ENCODE peak calls at places on chromosomes 5 and 9, in seven cellular contexts. Y, A, R, X, V, U and Z are unnamed samples.

GRCh38 chr5:31346896-31347557 is 153.5 kb downstream of the CDH6 start:
- DNase-seq in R (no peak), V (no peak), X (no peak), U (peak; percentile 26), Y (no peak), A (no peak), Z (peak; percentile 57)

GRCh38 chr9:34554211-34555001 is 31.6 kb upstream of the ENHO start:
- DNase-seq in R (no peak), A (no peak), Y (no peak), X (peak; percentile 59), V (no peak), U (no peak), Z (no peak)

GRCh38 chr5:120405923-120406322 is 58.2 kb upstream of the PRR16 start:
- DNase-seq in R (no peak), A (no peak), V (no peak), Y (no peak), U (peak; percentile 88), X (no peak), Z (no peak)

GRCh38 chr5:66642538-66642937 is 46.3 kb downstream of the MAST4 start:
- DNase-seq in Y (no peak), U (no peak), R (no peak), V (no peak), X (no peak), A (no peak), Z (no peak)

GRCh38 chr5:149820536-149821503 is 90.7 kb downstream of the PPARGC1B start:
- DNase-seq in U (no peak), R (no peak), X (no peak), V (no peak), A (no peak), Y (no peak), Z (no peak)

GRCh38 chr9:10232352-10232930 is 380.4 kb downstream of the PTPRD start:
- DNase-seq in A (no peak), R (no peak), X (no peak), U (peak; percentile 1), V (no peak), Y (no peak), Z (no peak)

GRCh38 chr5:118597448-118597847 is 390.9 kb downstream of the DTWD2 start:
- DNase-seq in A (no peak), R (no peak), V (no peak), Y (no peak), U (no peak), X (no peak), Z (no peak)

GRCh38 chr5:76175821-76176403 is 92.7 kb downstream of the SV2C start:
- DNase-seq in Y (no peak), R (no peak), X (no peak), A (no peak), V (no peak), U (no peak), Z (peak; percentile 60)

GRCh38 chr9:94139672-94140417 is 55.6 kb downstream of the PTPDC1 start:
- DNase-seq in Y (peak; percentile 94), X (peak; percentile 96), U (peak; percentile 96), A (peak; percentile 81), V (peak; percentile 92), R (peak; percentile 94), Z (peak; percentile 97)

GRCh38 chr9:10605388-10605787 is 7.4 kb downstream of the PTPRD start:
- DNase-seq in V (no peak), Y (no peak), X (no peak), U (no peak), R (no peak), A (no peak), Z (no peak)

GRCh38 chr9:15999422-16000339 is 446.8 kb downstream of the CCDC171 start:
- DNase-seq in X (no peak), V (peak; percentile 30), R (peak; percentile 37), A (no peak), U (peak; percentile 97), Y (no peak), Z (no peak)

GRCh38 chr5:89110916-89111646 is 228.1 kb upstream of the MEF2C start:
- DNase-seq in A (no peak), R (no peak), U (no peak), X (no peak), Y (no peak), V (no peak), Z (no peak)

GRCh38 chr5:159304961-159305595 is 25.2 kb downstream of the IL12B start:
- DNase-seq in U (peak; percentile 33), R (no peak), A (no peak), Y (no peak), V (no peak), X (no peak), Z (no peak)

GRCh38 chr9:137488906-137489305 is 29.8 kb upstream of the NSMF start:
- DNase-seq in Y (no peak), V (no peak), X (no peak), A (no peak), R (no peak), U (no peak), Z (no peak)

GRCh38 chr9:136359774-136360718 is 3.5 kb downstream of the DNLZ start:
- DNase-seq in V (no peak), X (no peak), U (no peak), R (no peak), Y (no peak), A (no peak), Z (no peak)

GRCh38 chr9:677461-678097 is 163.9 kb upstream of the DMRT1 start:
- DNase-seq in Y (no peak), V (no peak), R (no peak), A (no peak), X (no peak), U (no peak), Z (no peak)

GRCh38 chr5:75363111-75363510 is 26.1 kb downstream of the HMGCR start:
- DNase-seq in U (no peak), A (no peak), Y (no peak), X (no peak), R (no peak), V (no peak), Z (no peak)

GRCh38 chr5:107831612-107832395 is 161.1 kb upstream of the EFNA5 start:
- DNase-seq in V (no peak), U (peak; percentile 85), Y (no peak), R (no peak), X (no peak), A (no peak), Z (peak; percentile 64)

GRCh38 chr9:123033864-123034598 is 564 bp downstream of the GPR21 start:
- DNase-seq in V (no peak), R (no peak), Y (no peak), U (peak; percentile 12), X (no peak), A (no peak), Z (no peak)

GRCh38 chr9:123036886-123037540 is 3.5 kb downstream of the GPR21 start:
- DNase-seq in R (no peak), V (no peak), A (no peak), Y (no peak), X (no peak), U (peak; percentile 57), Z (no peak)

GRCh38 chr9:123031963-123032362 is 1.5 kb upstream of the GPR21 start:
- DNase-seq in A (no peak), Y (no peak), R (no peak), U (no peak), X (no peak), V (no peak), Z (no peak)

GRCh38 chr9:123034881-123035465 is 1.5 kb downstream of the GPR21 start:
- DNase-seq in X (no peak), Y (no peak), U (no peak), A (no peak), R (no peak), V (no peak), Z (no peak)

DNA sequence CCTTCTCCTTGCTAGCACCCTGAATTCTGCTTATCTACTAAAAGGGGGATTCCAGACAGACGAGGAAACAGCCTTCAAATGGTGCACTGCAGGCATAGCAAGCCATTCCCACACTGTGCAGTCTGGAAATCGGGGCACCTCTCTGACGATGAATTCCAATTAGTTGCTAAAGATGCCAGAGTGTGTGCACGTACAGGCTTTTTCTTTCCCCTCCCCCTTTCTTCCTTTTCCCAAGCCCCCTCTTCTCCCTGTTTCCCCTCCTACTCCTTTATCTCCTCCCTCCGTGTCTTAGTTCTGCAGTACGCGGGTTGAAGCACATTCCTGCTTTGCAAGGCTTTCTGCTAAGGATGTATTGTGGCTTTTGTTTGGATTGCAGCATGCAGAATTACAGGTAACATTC is at the start of gene GPR21:
- DNase-seq in Y (no peak), X (no peak), U (no peak), V (no peak), A (no peak), R (no peak), Z (no peak)
- H3K4me3 ChIP-seq in Y (no peak within 1 kb of the TSS), X (peak within 1 kb of the TSS; percentile 14), U (no peak within 1 kb of the TSS), V (peak within 1 kb of the TSS; percentile 27), A (no peak within 1 kb of the TSS), R (peak within 1 kb of the TSS; percentile 3), Z (peak within 1 kb of the TSS; percentile 14)

DNA sequence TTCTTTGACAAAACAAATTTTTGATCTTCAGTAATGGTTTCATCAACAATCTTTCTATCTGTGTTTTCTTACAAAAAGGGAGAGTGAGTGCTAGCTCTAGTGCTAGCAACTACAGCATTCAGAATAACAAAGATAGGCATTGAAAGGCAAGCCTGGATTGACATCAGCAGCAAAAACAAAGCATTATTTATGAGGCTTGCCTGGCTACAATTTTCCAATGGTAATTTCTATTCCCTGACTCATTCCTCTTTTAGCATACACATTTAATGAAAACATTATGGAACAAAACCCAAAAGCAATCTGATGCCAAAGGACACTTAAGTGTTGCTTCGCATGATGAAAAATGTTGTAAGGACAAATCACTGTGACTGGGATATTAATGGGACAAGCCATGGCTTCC is 179.6 kb upstream of the EDIL3 start:
- DNase-seq in X (no peak), V (no peak), Y (no peak), R (no peak), A (no peak), U (peak; percentile 33), Z (no peak)
- H3K4me1 ChIP-seq in X (no peaks in the 10 kb centered on the region), V (no peaks in the 10 kb centered on the region), Y (peaks cover 8% of the 10 kb centered on the region), R (no peaks in the 10 kb centered on the region), A (no peaks in the 10 kb centered on the region), U (no peaks in the 10 kb centered on the region), Z (no peaks in the 10 kb centered on the region)

GRCh38 chr5:112921031-112921832 is 795 bp downstream of the REEP5 start:
- DNase-seq in X (peak; percentile 84), U (peak; percentile 56), V (peak; percentile 83), Y (peak; percentile 31), R (peak; percentile 72), A (peak; percentile 69), Z (no peak)
- TF ChIP-seq POLR2A in X (no peak), U (peak; percentile 19), V (no peak), Y (peak; percentile 7), R (peak; percentile 8), A (peak; percentile 52), Z (no peak)

DNA sequence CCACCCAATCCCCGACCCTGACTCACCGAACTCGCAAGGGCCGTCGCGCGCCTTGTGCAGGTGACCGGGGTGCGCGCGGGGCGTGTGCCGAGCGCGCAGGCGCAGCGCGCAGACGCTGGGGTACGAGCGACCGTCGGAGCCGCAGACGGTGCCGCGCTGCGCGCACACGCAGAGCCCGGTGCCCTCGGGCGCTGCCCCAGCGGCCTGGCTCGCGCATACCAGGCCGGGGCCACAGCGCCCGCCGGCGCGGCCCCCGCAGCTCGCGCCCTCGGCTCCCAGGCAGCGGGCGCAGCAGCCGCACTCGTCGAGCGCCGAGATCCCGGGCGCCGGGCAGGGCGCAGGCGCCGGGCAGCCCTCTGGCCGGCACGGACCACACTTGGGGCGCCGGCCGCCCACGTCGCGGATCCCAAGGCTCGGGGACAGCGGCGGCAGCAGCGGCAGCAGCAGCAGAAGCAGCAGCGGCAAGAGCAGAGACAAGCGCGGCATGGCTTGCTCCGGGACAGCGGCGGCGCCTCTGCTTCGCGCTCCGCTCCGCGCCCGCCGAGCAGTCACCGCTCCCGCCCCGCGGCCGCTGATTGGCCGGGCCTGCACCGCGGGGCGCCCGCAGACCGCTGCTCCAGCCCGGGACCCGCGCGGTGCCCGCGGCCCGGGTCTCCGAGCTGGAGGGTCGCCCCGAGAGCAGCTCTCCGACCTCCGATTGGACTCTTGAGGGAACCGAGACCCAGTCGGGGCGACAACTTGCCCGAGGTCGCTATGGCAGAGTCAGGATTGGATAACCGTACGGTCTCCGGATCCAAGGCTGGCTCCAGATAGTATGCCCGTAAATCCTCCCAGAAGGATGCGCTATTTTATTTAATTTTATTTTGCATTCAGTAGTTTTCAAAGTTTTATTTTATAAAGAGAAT is at the start of gene IGFBPL1:
- DNase-seq in Y (no peak), A (no peak), U (no peak), V (no peak), X (no peak), R (no peak), Z (no peak)
- H3K4me3 ChIP-seq in Y (no peak within 1 kb of the TSS), A (no peak within 1 kb of the TSS), U (peak within 1 kb of the TSS; percentile 49), V (peak within 1 kb of the TSS; percentile 31), X (peak within 1 kb of the TSS; percentile 48), R (no peak within 1 kb of the TSS), Z (peak within 1 kb of the TSS; percentile 55)